ENCODE peak calls at places on chromosomes 1 and 21, in ten cellular contexts. A is activated B cell treated with CpG ODN at 0.5 μM for 24 hours; J is M059J; B is C1 segment of cervical spinal cord; H is activated T-helper 1 cell treated with anti-CD3 and anti-CD28 coated beads, Interleukin-12 subunit alpha, Interleukin-12 subunit beta, Interleukin-2, Interleukin-4 antibody, amounts not matched to agents 30 ng/mL and 10 ng/mL and 1 ng/mL, durations not matched to agents 14 hours and 24 hours and 36 hours; Q is EL; T is neural progenitor cell; K is RWPE1; M is left cardiac atrium; E is breast epithelium. V is an unnamed sample.

GRCh38 chr1:172497230-172497629 is 35.7 kb upstream of the SUCO start:
- DNase-seq in E (peak), A (no peak), H (no peak), J (peak), M (no peak), Q (peak), T (peak), B (no peak), K (peak), V (no peak)

GRCh38 chr21:42039911-42040351 is 29.8 kb upstream of the ZBTB21 start:
- DNase-seq in B (no peak), T (peak), H (no peak), Q (peak), A (no peak), J (peak), K (no peak), E (no peak), M (no peak), V (no peak)

GRCh38 chr1:66253330-66253921 is 280.5 kb upstream of the SGIP1 start:
- DNase-seq in A (no peak), K (peak), J (peak), B (no peak), T (peak), E (no peak), Q (peak), M (no peak), H (no peak), V (no peak)

GRCh38 chr1:156241926-156242325 is at the start of gene BGLAP:
- DNase-seq in E (no peak), M (no peak), H (no peak), A (no peak), K (no peak), B (no peak), T (no peak), Q (no peak), J (peak), V (no peak)

GRCh38 chr1:100528861-100529260 is 9.1 kb upstream of the GPR88 start:
- DNase-seq in Q (no peak), B (no peak), A (no peak), K (no peak), E (no peak), J (peak), H (no peak), T (no peak), M (no peak), V (no peak)

GRCh38 chr1:158117854-158118691 is 62.6 kb upstream of the CD1D start:
- DNase-seq in E (no peak), A (peak), T (peak), Q (peak), B (no peak), J (peak), M (peak), K (no peak), H (peak), V (peak)

GRCh38 chr1:56644064-56644940 is 812 bp upstream of the PRKAA2 start:
- DNase-seq in T (peak), H (no peak), B (no peak), K (peak), J (peak), E (no peak), Q (peak), A (no peak), M (no peak), V (no peak)

GRCh38 chr1:53524428-53525400 is 65.5 kb downstream of the DMRTB1 start:
- DNase-seq in A (no peak), B (no peak), H (no peak), M (no peak), K (no peak), J (no peak), T (no peak), E (no peak), Q (no peak), V (no peak)